ENCODE peak calls at places on chromosomes 5 and 9, in five cellular contexts. E is HepG2, X is transverse colon, O is A549, S is K562. D is an unnamed sample. For H3K9me3, the result is how much of the 10 kb centered on the place peaks cover.

GRCh38 chr5:56264417-56265025 is 31.4 kb upstream of the ANKRD55 start:
- DNase-seq in E (peak), X (no peak), S (peak), O (peak), D (peak)

GRCh38 chr5:83913593-83913992 is 192.9 kb upstream of the HAPLN1 start:
- DNase-seq in E (no peak), X (no peak), O (no peak), S (no peak), D (no peak)

GRCh38 chr5:130715541-130715940 is 449.5 kb downstream of the HINT1 start:
- DNase-seq in O (no peak), S (no peak), X (no peak), E (no peak), D (no peak)

GRCh38 chr5:38379360-38379827 is 121.0 kb downstream of the EGFLAM start:
- DNase-seq in S (peak), O (no peak), E (no peak), X (no peak), D (no peak)

GRCh38 chr9:135939351-135940265 is 21.6 kb downstream of the UBAC1 start:
- DNase-seq in E (no peak), O (no peak), X (no peak), S (no peak), D (no peak)

GRCh38 chr5:148469446-148470062 is 85.8 kb downstream of the FBXO38 start:
- DNase-seq in X (no peak), E (no peak), S (no peak), O (no peak), D (no peak)

GRCh38 chr5:1060535-1060981 is 51.3 kb downstream of the SLC12A7 start:
- DNase-seq in X (no peak), S (no peak), E (no peak), O (no peak), D (no peak)

GRCh38 chr5:72210913-72211670 is 103.8 kb downstream of the MAP1B start:
- DNase-seq in S (no peak), X (peak), O (peak), E (peak), D (peak)

GRCh38 chr9:37030591-37030939 is 3.5 kb downstream of the PAX5 start:
- DNase-seq in E (no peak), S (no peak), O (no peak), X (no peak), D (no peak)

GRCh38 chr5:67003373-67003905 is 193.2 kb downstream of the CD180 start:
- DNase-seq in E (no peak), X (no peak), S (no peak), O (no peak), D (no peak)

GRCh38 chr5:135235002-135235401 is 164.0 kb downstream of the MACROH2A1 start:
- DNase-seq in X (no peak), E (no peak), O (no peak), S (no peak), D (no peak)

GRCh38 chr5:61766141-61766540 is 434.1 kb downstream of the ZSWIM6 start:
- DNase-seq in O (no peak), E (no peak), S (no peak), X (no peak), D (no peak)

GRCh38 chr9:135346438-135347050 is 133.0 kb upstream of the PPP1R26 start:
- DNase-seq in O (no peak), E (no peak), S (no peak), X (no peak), D (no peak)

GRCh38 chr5:10331341-10331796 is 22.1 kb upstream of the MARCHF6 start:
- DNase-seq in E (peak), S (no peak), O (peak), X (no peak), D (peak)

GRCh38 chr5:114999176-114999575 is 170.5 kb downstream of the TRIM36 start:
- DNase-seq in X (no peak), O (no peak), S (no peak), E (no peak), D (no peak)

GRCh38 chr9:108621991-108622390 is 233.8 kb downstream of the ACTL7B start:
- DNase-seq in S (no peak), X (no peak), O (no peak), E (no peak), D (no peak)

GRCh38 chr5:17398439-17398838 is 99.6 kb upstream of the TAF11L2 start:
- DNase-seq in X (no peak), S (no peak), E (no peak), O (no peak), D (no peak)

GRCh38 chr5:150345716-150346115 is 11.8 kb upstream of the TCOF1 start:
- DNase-seq in S (no peak), O (no peak), E (no peak), X (no peak), D (no peak)

GRCh38 chr5:55625603-55625875 is 86.6 kb downstream of the SLC38A9 start:
- DNase-seq in S (no peak), X (no peak), E (no peak), O (no peak), D (no peak)

GRCh38 chr9:133227242-133227860 is 18.3 kb upstream of the OBP2B start:
- DNase-seq in X (no peak), S (no peak), O (no peak), E (no peak), D (peak)

GRCh38 chr9:127163409-127163808 is 41.0 kb upstream of the ANGPTL2 start:
- DNase-seq in X (no peak), O (peak), E (peak), S (no peak), D (no peak)

GRCh38 chr9:34612788-34613390 is 992 bp upstream of the RPP25L start:
- DNase-seq in X (peak), E (peak), S (peak), O (peak), D (peak)

GRCh38 chr5:57338068-57338848 is 144.4 kb downstream of the ACTBL2 start:
- DNase-seq in X (no peak), S (peak), O (peak), E (peak), D (no peak)

GRCh38 chr5:14946813-14947640 is 75.4 kb upstream of the ANKH start:
- DNase-seq in O (peak), S (no peak), E (peak), X (peak), D (peak)

DNA sequence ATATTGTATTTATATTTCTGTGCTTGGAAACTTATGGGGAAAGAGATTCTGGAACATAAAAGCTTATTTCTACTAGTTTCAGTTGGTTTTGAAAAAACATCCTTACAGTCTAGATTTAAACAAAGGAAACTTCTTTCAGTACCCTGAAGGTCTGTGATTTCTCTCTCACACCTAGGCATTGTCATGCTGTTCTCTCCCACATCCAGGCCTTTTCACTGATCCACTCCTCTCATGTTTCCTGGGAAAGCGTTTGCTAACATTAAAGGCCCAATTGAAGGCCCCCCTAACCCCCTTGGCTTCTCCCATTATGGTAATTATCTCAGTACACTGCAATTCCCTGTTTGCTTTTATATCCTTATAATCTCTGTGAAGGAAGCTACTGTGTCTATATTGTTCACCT is 856 bp upstream of the PCDHGA3 start:
- DNase-seq in X (no peak), S (no peak), O (no peak), E (no peak), D (no peak)
- H3K9me3 ChIP-seq in X (half or more), S (under half), O (under half), E (under half), D (half or more)

GRCh38 chr5:181215997-181216982 is 6.8 kb upstream of the TRIM41 start:
- DNase-seq in S (no peak), E (no peak), X (no peak), O (peak), D (no peak)
- H3K27ac ChIP-seq in S (peak), E (no peak), X (peak), O (peak), D (no peak)

GRCh38 chr9:124269556-124269955 is 11.8 kb downstream of the NEK6 start:
- DNase-seq in E (no peak), X (no peak), S (no peak), O (no peak), D (no peak)

GRCh38 chr9:124266139-124266825 is 8.5 kb downstream of the NEK6 start:
- DNase-seq in E (no peak), X (no peak), O (no peak), S (no peak), D (no peak)

GRCh38 chr9:124266826-124267201 is 9.1 kb downstream of the NEK6 start:
- DNase-seq in S (no peak), E (no peak), X (no peak), O (no peak), D (no peak)

GRCh38 chr9:124268248-124268647 is 10.5 kb downstream of the NEK6 start:
- DNase-seq in X (no peak), S (no peak), O (no peak), E (no peak), D (no peak)

DNA sequence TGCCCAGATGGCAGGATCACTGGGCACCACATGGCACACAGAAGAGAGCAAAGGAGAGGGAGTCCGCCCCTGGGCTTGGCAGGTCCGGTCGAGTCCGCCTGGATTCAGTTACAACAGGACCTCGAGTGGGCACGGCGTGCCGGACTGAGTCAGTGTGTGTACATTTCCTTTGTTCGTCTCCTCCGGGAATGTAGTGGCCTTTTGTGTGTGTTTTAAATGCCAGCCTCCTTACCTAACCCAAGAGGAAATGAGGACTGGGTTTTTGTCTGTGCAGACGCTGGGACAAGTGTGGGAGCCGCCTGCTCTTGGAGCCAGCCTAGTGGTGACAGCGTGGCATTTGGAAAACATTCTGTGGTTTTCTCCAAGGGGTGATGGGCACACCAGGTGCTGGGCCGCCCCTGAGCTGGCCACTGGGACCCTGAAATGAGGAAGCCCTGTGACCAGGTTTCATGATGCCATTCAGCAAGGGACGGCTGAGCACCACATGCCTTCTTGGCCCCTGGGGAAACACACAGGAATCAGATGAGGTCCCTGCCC is 9.6 kb downstream of the NEK6 start:
- DNase-seq in O (peak), S (no peak), X (peak), E (no peak), D (peak)
- TF ChIP-seq EP300 in O (no peak), S (no peak), X (no peak), E (no peak), D (no peak)

DNA sequence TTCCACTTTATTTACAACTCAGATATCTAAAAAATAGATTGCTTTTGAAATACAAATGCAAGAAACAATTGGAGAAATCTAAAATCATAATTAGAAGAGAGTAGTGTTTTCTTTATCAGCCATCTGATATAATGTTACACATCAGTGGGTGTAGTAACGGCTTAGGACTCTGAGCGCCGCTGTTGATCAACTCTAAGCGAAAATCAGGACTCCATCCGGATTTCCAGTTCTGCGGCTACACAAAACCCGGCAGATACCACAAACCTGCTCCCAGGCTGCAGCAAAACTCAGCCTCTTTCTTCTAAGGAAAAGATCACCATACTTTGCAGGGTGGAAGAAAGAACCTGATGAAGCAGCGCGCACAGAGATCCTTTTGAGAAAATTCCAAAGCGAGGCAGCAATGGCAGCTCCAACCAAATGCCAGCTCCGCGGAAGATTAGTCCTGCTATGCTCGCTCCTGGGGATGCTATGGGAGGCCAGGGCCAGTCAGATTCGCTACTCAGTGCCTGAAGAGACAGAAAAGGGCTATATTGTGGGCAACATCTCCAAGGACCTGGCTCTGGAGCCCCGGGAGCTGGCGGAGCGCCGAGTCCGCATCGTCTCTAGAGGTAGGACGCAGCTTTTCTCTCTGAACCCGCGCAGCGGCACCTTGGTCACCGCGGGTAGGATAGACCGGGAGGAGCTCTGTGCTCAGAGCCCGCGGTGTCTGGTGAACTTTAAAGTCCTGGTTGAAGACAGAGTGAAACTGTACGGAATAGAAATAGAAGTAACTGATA is at the start of gene PCDHGA9:
- DNase-seq in O (no peak), E (no peak), X (no peak), S (peak), D (no peak)
- H3K9me3 ChIP-seq in O (half or more), E (under half), X (half or more), S (under half), D (half or more)

GRCh38 chr9:26904671-26905070 is 12.1 kb upstream of the CAAP1 start:
- DNase-seq in X (no peak), S (no peak), E (no peak), O (no peak), D (no peak)
- H3K27ac ChIP-seq in X (no peak), S (no peak), E (no peak), O (no peak), D (no peak)

DNA sequence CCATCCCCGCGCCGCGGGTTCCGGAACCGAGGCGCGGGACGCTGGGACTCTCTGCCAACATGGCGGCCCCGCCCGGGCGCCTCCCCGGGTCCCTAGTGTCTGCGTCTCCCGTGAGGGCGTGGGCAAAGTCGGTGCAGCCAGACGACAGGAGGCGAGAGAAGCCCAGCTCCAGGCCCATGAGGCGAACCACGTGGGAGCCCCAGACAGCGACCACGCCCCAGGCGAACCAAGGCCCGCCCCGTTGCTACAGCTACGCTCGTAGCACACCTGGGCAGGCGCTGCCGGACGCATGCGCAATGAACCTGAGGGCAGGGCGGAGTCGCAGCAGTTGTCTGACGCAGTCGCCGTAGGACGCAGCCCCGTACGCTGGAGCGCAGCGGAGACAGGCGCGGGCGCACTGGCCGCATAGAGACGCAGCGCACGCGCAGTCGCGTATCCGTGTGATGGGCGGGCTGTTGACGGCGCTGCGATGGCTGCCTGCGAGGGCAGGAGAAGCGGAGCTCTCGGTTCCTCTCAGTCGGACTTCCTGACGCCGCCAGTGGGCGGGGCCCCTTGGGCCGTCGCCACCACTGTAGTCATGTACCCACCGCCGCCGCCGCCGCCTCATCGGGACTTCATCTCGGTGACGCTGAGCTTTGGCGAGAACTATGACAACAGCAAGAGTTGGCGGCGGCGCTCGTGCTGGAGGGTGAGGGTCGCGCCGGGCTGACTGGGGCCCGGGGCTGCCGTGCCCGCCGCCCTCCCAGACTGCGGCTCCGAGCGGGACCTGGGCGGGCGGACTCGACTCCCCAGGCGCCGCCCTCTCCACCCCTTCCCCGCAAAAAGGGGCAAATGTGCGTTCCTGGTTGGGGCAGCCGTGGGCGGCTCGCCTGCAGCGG is at the start of gene MAN1B1:
- DNase-seq in E (peak), X (peak), S (peak), O (peak), D (peak)
- TF ChIP-seq EP300 in E (no peak), X (no peak), S (no peak), O (no peak), D (no peak)